ENCODE peak calls at places on chromosome 22, in nine cellular contexts. M is mesendoderm; S is CD4-positive, CD25-positive, alpha-beta regulatory T cell; G is fibroblast of lung; H is RWPE2; K is OCI-LY7; Y is CD8-positive, alpha-beta memory T cell; R is HCT116; V is left ventricle myocardium inferior. W is an unnamed sample.
A peak's percentile ranks its signal among the peaks of the same experiment; 100 is the strongest.

GRCh38 chr22:23071163-23072034 is 1.1 kb downstream of the GNAZ start:
- DNase-seq in M (no peak), S (no peak), G (no peak), H (peak; percentile 50), K (no peak), Y (no peak), R (no peak), V (peak; percentile 13), W (no peak)

GRCh38 chr22:25908755-25909154 is 166.8 kb downstream of the MYO18B start:
- DNase-seq in M (no peak), S (no peak), G (no peak), H (no peak), K (no peak), Y (no peak), R (no peak), V (no peak), W (no peak)

GRCh38 chr22:20299736-20300136 is 20.1 kb downstream of the DGCR6L start:
- DNase-seq in M (no peak), S (no peak), G (no peak), H (no peak), K (no peak), Y (no peak), R (no peak), V (peak; percentile 22), W (no peak)

GRCh38 chr22:40684728-40685127 is 5.4 kb downstream of the MCHR1 start:
- DNase-seq in M (peak; percentile 88), S (no peak), G (no peak), H (no peak), K (no peak), Y (no peak), R (no peak), V (no peak), W (no peak)

GRCh38 chr22:22916952-22917290 is 29.3 kb downstream of the IGLL5 start:
- DNase-seq in M (no peak), S (no peak), G (no peak), H (no peak), K (no peak), Y (no peak), R (no peak), V (no peak), W (no peak)

GRCh38 chr22:19799322-19800190 is 39.0 kb downstream of the TBX1 start:
- DNase-seq in M (peak; percentile 48), S (no peak), G (peak; percentile 97), H (peak; percentile 56), K (no peak), Y (no peak), R (no peak), V (peak; percentile 35), W (peak; percentile 63)

GRCh38 chr22:45793161-45793560 is 121.5 kb downstream of the ATXN10 start:
- DNase-seq in M (no peak), S (no peak), G (no peak), H (no peak), K (no peak), Y (no peak), R (no peak), V (no peak), W (no peak)

GRCh38 chr22:46263208-46263575 is at the start of gene PKDREJ:
- DNase-seq in M (no peak), S (no peak), G (no peak), H (no peak), K (no peak), Y (no peak), R (no peak), V (no peak), W (no peak)

GRCh38 chr22:19476023-19476422 is 3.0 kb downstream of the UFD1 start:
- DNase-seq in M (no peak), S (no peak), G (no peak), H (no peak), K (no peak), Y (no peak), R (no peak), V (no peak), W (no peak)

GRCh38 chr22:27112273-27112672 is 454.9 kb downstream of the MIAT start:
- DNase-seq in M (no peak), S (no peak), G (no peak), H (no peak), K (no peak), Y (no peak), R (no peak), V (no peak), W (no peak)

GRCh38 chr22:36162127-36163034 is 1.8 kb upstream of the APOL3 start:
- DNase-seq in M (no peak), S (peak; percentile 33), G (peak; percentile 22), H (no peak), K (peak; percentile 48), Y (peak; percentile 63), R (no peak), V (no peak), W (no peak)

GRCh38 chr22:48450188-48450825 is 1377.4 kb downstream of the BRD1 start:
- DNase-seq in M (no peak), S (no peak), G (no peak), H (no peak), K (no peak), Y (no peak), R (no peak), V (no peak), W (no peak)

GRCh38 chr22:25950101-25950500 is 208.1 kb downstream of the MYO18B start:
- DNase-seq in M (no peak), S (no peak), G (no peak), H (no peak), K (no peak), Y (no peak), R (no peak), V (no peak), W (no peak)

GRCh38 chr22:26395926-26396325 is 33.1 kb upstream of the ASPHD2 start:
- DNase-seq in M (no peak), S (no peak), G (no peak), H (no peak), K (no peak), Y (no peak), R (no peak), V (no peak), W (no peak)

DNA sequence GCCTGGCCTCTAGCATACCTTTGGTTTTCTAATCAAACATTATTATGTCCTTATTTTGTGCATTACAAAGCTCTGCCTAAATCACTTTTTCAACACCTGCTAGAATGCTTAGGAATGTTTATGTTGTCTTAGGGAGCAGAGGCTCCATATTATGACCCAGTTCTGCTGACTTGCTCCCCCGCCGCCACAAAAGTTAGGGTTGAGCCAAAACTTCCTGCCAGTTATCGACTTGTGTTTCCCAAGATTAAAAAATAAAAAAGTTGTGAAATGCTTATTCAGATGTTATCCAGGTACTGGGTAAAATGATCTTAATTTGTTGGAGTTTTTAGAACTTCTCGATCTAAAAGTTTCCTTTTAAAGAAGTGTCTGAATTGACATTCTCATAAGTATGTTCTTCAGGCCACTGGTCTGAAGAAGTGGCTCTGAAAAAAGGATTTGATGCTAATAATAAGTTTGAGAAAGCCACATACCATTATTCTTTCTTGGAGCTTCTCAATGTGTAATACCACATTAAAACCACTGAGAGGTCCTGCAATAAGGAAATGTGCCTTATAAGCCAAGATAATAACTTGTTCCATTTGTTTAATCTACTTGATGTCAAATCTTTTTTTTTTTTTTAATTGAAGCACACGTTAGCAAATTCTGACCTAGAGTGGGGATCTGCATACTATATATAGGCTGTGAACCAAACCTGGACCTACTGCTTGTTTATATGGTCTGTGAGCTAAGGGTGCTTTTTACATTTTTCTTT is 2.2 kb downstream of the RNF185 start:
- DNase-seq in M (no peak), S (no peak), G (peak; percentile 41), H (no peak), K (no peak), Y (no peak), R (no peak), V (no peak), W (no peak)
- H3K4me3 ChIP-seq in M (no peak overlapping the region), S (peak overlapping the region; percentile 30), G (no peak overlapping the region), H (no peak overlapping the region), K (no peak overlapping the region), Y (no peak overlapping the region), R (no peak overlapping the region), V (peak overlapping the region; percentile 91), W (peak overlapping the region; percentile 86)

GRCh38 chr22:37610480-37611148 is 2.0 kb downstream of the GGA1 start:
- DNase-seq in M (no peak), S (no peak), G (no peak), H (no peak), K (peak; percentile 49), Y (no peak), R (no peak), V (no peak), W (no peak)
- H3K4me1 ChIP-seq in M (no peaks in the 10 kb centered on the region), S (peaks cover 37% of the 10 kb centered on the region), G (peaks cover 6% of the 10 kb centered on the region), H (peaks cover 4% of the 10 kb centered on the region), K (peaks cover 31% of the 10 kb centered on the region), Y (peaks cover 48% of the 10 kb centered on the region), R (peaks cover 30% of the 10 kb centered on the region), V (peaks cover 51% of the 10 kb centered on the region), W (peaks cover 46% of the 10 kb centered on the region)

GRCh38 chr22:31446767-31447166 is 42.9 kb downstream of the EIF4ENIF1 start:
- DNase-seq in M (no peak), S (no peak), G (no peak), H (no peak), K (no peak), Y (no peak), R (no peak), V (no peak), W (no peak)

GRCh38 chr22:31447337-31447736 is 42.3 kb downstream of the EIF4ENIF1 start:
- DNase-seq in M (no peak), S (no peak), G (no peak), H (no peak), K (no peak), Y (no peak), R (no peak), V (no peak), W (no peak)

GRCh38 chr22:31448382-31448781 is 41.3 kb downstream of the EIF4ENIF1 start:
- DNase-seq in M (no peak), S (no peak), G (peak; percentile 8), H (no peak), K (no peak), Y (no peak), R (no peak), V (no peak), W (no peak)

GRCh38 chr22:31445642-31446041 is 44.0 kb downstream of the EIF4ENIF1 start:
- DNase-seq in M (no peak), S (no peak), G (no peak), H (no peak), K (no peak), Y (no peak), R (no peak), V (no peak), W (no peak)

GRCh38 chr22:31446208-31446607 is 43.4 kb downstream of the EIF4ENIF1 start:
- DNase-seq in M (no peak), S (no peak), G (no peak), H (no peak), K (no peak), Y (no peak), R (no peak), V (no peak), W (no peak)
- H3K36me3 ChIP-seq in M (peaks cover 10% of the 10 kb centered on the region), S (peaks cover 52% of the 10 kb centered on the region), G (peaks cover 7% of the 10 kb centered on the region), H (peaks cover 43% of the 10 kb centered on the region), K (peaks cover 85% of the 10 kb centered on the region), Y (peaks cover 28% of the 10 kb centered on the region), R (peaks cover 16% of the 10 kb centered on the region), V (peaks cover 62% of the 10 kb centered on the region), W (peaks cover 88% of the 10 kb centered on the region)

DNA sequence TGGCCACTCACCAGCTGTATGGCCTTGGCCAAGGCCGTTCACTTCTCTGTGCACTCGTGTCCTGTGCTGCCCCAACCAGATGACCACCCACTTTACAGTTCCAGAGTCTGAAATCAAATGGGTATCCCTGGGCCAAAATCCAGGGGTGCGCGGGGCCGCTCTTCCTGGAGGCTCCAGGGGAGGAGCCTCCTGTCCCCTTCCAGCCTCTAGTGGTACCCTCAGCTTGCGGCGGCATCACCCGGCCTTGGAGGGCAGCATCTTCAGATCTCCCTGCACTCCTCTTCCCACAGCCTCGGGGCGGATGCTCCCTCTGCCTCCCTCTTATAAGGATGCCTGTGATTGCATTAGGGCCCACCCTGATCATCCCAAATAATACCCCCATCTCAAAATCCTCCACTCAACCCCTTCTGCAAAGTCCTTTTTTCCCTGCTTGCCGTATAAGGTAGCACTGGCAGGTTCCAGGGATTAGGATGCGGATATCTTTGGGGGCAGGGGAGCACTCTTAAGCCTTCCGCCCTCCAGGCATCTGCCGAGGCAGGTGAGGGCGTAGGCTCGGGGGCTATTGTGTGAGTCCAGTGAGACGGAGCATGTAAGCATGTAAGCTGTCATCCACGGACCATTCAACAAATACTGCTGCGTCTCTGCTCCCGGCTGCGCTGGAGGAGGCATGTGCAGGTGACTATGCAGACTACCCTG is 24.4 kb upstream of the SHISAL1 start:
- DNase-seq in M (no peak), S (no peak), G (no peak), H (no peak), K (no peak), Y (no peak), R (no peak), V (no peak), W (peak; percentile 77)
- H3K4me3 ChIP-seq in M (no peak overlapping the region), S (no peak overlapping the region), G (no peak overlapping the region), H (no peak overlapping the region), K (no peak overlapping the region), Y (no peak overlapping the region), R (no peak overlapping the region), V (no peak overlapping the region), W (no peak overlapping the region)

W was measured in left lung.